ENCODE peak calls at places on chromosomes 2 and 18, in nine cellular contexts. U, W, R, B, O, M, H, L and C are unnamed samples.

GRCh38 chr2:233793465-233794127 is 15.5 kb downstream of the MROH2A start:
- DNase-seq in B (no peak), L (no peak), U (no peak), R (no peak), M (no peak), H (peak; percentile 20), O (no peak), W (no peak), C (peak; percentile 11)

GRCh38 chr18:8721716-8722115 is 16.4 kb downstream of the MTCL1 start:
- DNase-seq in B (peak; percentile 81), L (peak; percentile 46), R (no peak), H (no peak), U (no peak), M (no peak), W (no peak), O (no peak), C (peak; percentile 68)

GRCh38 chr2:38600242-38600891 is 2.4 kb downstream of the HNRNPLL start:
- DNase-seq in O (no peak), M (no peak), R (no peak), W (no peak), B (no peak), U (no peak), H (no peak), L (peak; percentile 47), C (peak; percentile 36)

GRCh38 chr2:164967781-164968228 is 12.5 kb upstream of the SLC38A11 start:
- DNase-seq in W (no peak), H (no peak), M (no peak), R (no peak), L (peak; percentile 64), B (peak; percentile 93), U (no peak), O (no peak), C (no peak)

GRCh38 chr2:156434461-156435291 is 1.5 kb upstream of the GPD2 start:
- DNase-seq in R (peak; percentile 16), O (no peak), L (no peak), M (no peak), H (no peak), B (peak; percentile 71), W (no peak), U (no peak), C (no peak)

GRCh38 chr2:147223119-147223518 is 621.7 kb upstream of the ACVR2A start:
- DNase-seq in O (no peak), H (no peak), R (no peak), B (no peak), M (no peak), L (no peak), W (no peak), U (no peak), C (no peak)

GRCh38 chr18:9876867-9877654 is 8.7 kb upstream of the TXNDC2 start:
- DNase-seq in W (no peak), L (peak; percentile 88), H (no peak), R (no peak), B (peak; percentile 94), U (peak; percentile 84), M (no peak), O (no peak), C (peak; percentile 72)

GRCh38 chr2:194602750-194603149 is 1054.3 kb upstream of the SLC39A10 start:
- DNase-seq in U (no peak), L (no peak), W (no peak), M (no peak), B (no peak), R (no peak), O (no peak), H (no peak), C (peak; percentile 1)

GRCh38 chr2:237732070-237732469 is 66.5 kb upstream of the RBM44 start:
- DNase-seq in B (no peak), R (no peak), U (no peak), L (no peak), M (no peak), H (no peak), O (no peak), W (no peak), C (no peak)

GRCh38 chr2:237727363-237727762 is 71.2 kb upstream of the RBM44 start:
- DNase-seq in O (no peak), B (no peak), L (no peak), R (no peak), H (no peak), M (no peak), W (no peak), U (no peak), C (no peak)

GRCh38 chr2:237731663-237732062 is 66.9 kb upstream of the RBM44 start:
- DNase-seq in R (no peak), U (no peak), B (peak; percentile 68), O (no peak), H (no peak), M (no peak), L (peak; percentile 43), W (no peak), C (peak; percentile 46)

GRCh38 chr2:237732790-237733349 is 65.7 kb upstream of the RBM44 start:
- DNase-seq in L (no peak), H (no peak), O (peak; percentile 73), W (no peak), R (no peak), M (no peak), U (no peak), B (no peak), C (peak; percentile 81)

DNA sequence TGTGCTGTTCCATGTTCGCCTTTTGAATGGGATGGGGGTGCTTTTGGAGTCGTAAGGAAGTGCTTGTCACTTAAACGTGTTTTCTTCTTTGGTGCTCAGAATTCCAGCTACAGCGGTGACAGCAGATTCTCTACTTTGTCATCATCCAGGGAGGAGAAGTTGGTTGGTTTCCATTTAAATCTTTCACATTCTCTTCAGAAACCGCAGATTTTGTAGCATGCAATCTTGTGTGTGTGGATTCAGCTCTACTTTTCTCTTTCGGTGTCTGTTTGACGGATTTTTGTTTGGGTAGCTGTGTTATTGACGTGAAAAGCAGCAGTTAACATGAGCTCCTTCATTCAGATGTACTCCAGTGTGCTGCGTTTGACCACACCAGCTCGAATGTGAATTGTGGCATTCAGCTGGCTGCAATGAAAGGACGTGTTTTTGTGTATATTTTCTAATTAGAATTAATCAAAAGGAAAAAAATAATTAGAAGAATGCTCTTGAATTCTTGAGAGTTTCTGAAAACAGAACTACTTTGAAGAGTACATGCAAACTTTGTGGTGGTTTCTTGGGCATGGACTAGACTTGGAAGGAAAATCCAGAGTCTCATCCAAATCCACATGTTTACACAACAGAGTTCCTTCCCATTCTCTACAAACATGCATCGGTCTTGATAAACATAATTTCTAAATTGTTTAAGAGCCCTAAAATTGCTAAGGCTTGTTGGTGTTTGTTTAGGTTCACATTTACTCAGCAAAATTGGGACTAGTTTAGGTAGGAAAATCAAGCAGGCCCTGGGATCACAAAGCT is 68.7 kb upstream of the RBM44 start:
- DNase-seq in L (no peak), W (no peak), U (no peak), H (no peak), R (no peak), O (no peak), B (no peak), M (no peak), C (no peak)
- H3K4me3 ChIP-seq in L (no peak overlapping the region), W (no peak overlapping the region), U (no peak overlapping the region), H (no peak overlapping the region), R (no peak overlapping the region), O (peak overlapping the region; percentile 52), B (no peak overlapping the region), M (peak overlapping the region; percentile 15), C (no peak overlapping the region)

GRCh38 chr2:11559786-11560155 is 25.9 kb downstream of the GREB1 start:
- DNase-seq in O (no peak), U (no peak), M (no peak), L (no peak), W (no peak), B (no peak), R (no peak), H (no peak), C (no peak)

GRCh38 chr2:11558206-11558886 is 24.5 kb downstream of the GREB1 start:
- DNase-seq in O (no peak), R (no peak), L (no peak), B (no peak), U (no peak), W (no peak), H (no peak), M (no peak), C (no peak)

GRCh38 chr2:11562011-11562410 is 28.2 kb downstream of the GREB1 start:
- DNase-seq in B (no peak), O (no peak), M (no peak), W (no peak), R (no peak), L (no peak), H (peak; percentile 9), U (no peak), C (no peak)

GRCh38 chr2:11560806-11561205 is 27.0 kb downstream of the GREB1 start:
- DNase-seq in B (no peak), L (no peak), U (no peak), M (no peak), R (no peak), O (no peak), H (peak; percentile 4), W (no peak), C (no peak)

DNA sequence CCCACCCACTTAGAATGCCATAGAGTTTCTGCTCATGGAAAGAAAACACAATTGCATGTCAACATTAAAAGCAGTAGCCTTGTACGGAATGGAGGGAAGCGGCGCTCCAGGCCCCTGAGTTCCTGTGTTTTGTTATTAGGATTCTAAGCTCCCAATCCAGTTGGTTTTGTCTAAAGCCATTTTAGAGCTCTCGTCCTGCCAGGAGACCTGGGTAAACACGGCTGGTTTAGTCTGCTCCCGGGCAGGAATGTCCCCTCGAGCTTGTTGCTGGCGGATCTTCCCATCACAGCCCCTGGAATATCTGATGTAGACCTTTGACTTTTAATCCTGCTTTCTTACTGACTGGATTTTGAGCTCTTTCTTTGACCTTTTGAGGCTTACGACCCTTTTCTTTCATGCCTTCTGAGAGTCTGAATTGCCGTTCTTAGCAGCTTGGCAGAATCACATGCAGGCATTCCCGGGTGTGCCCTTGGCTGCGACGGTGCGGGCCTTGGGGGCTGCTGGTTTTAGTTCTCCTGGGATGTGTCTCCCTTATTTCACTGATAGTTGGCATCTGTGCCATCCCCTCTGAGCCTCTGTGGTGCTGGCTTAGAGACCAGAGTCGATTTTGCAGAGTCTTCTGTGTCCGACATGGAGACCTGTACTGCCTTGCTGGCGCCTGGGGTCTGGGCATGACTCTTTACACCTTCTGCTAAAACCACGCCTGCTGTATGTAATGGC is 25.4 kb downstream of the GREB1 start:
- DNase-seq in M (no peak), B (no peak), R (no peak), H (no peak), W (no peak), L (no peak), O (no peak), U (no peak), C (no peak)
- H3K4me3 ChIP-seq in M (no peak overlapping the region), B (no peak overlapping the region), R (no peak overlapping the region), H (no peak overlapping the region), W (no peak overlapping the region), L (no peak overlapping the region), O (no peak overlapping the region), U (no peak overlapping the region), C (no peak overlapping the region)

GRCh38 chr2:148876589-148877402 is 1.8 kb downstream of the KIF5C start:
- DNase-seq in H (peak; percentile 27), U (no peak), R (peak; percentile 72), W (peak; percentile 63), L (peak; percentile 65), B (no peak), O (no peak), M (peak; percentile 46), C (peak; percentile 32)
- H3K4me3 ChIP-seq in H (peak overlapping the region; percentile 66), U (no peak overlapping the region), R (peak overlapping the region; percentile 70), W (no peak overlapping the region), L (peak overlapping the region; percentile 21), B (no peak overlapping the region), O (peak overlapping the region; percentile 71), M (peak overlapping the region; percentile 53), C (no peak overlapping the region)

GRCh38 chr2:207505728-207506127 is 24.0 kb upstream of the CREB1 start:
- DNase-seq in H (no peak), R (no peak), O (no peak), U (no peak), M (no peak), L (no peak), B (peak; percentile 86), W (no peak), C (no peak)

GRCh38 chr2:207506426-207506825 is 23.3 kb upstream of the CREB1 start:
- DNase-seq in B (no peak), U (no peak), W (no peak), L (no peak), O (no peak), H (no peak), R (no peak), M (no peak), C (no peak)

GRCh38 chr2:207503234-207503633 is 26.5 kb upstream of the CREB1 start:
- DNase-seq in U (peak; percentile 53), M (peak; percentile 52), L (no peak), H (no peak), W (no peak), O (peak; percentile 50), B (peak; percentile 89), R (no peak), C (no peak)

GRCh38 chr2:207505180-207505579 is 24.6 kb upstream of the CREB1 start:
- DNase-seq in L (no peak), H (no peak), B (no peak), W (no peak), R (no peak), M (no peak), O (no peak), U (no peak), C (no peak)

GRCh38 chr2:207504513-207505171 is 25.1 kb upstream of the CREB1 start:
- DNase-seq in M (no peak), U (no peak), W (no peak), L (no peak), O (peak; percentile 30), B (peak; percentile 73), H (no peak), R (no peak), C (no peak)
- H3K4me3 ChIP-seq in M (no peak overlapping the region), U (no peak overlapping the region), W (no peak overlapping the region), L (no peak overlapping the region), O (peak overlapping the region; percentile 15), B (no peak overlapping the region), H (no peak overlapping the region), R (no peak overlapping the region), C (no peak overlapping the region)